ENCODE peak calls at places on chromosomes 4 and X, in five cellular contexts. M is trophoblast cell, W is GM23248, U is IMR-90, C is GM23338. P is an unnamed sample.

GRCh38 chr4:26289421-26289820 is 31.4 kb upstream of the RBPJ start:
- DNase-seq in M (no peak), W (no peak), U (no peak), C (no peak), P (peak)

GRCh38 chr4:17511041-17511949 is 595 bp downstream of the QDPR start:
- DNase-seq in M (peak), W (peak), U (peak), C (peak), P (peak)

GRCh38 chr4:17436750-17437090 is 75.2 kb downstream of the QDPR start:
- DNase-seq in M (no peak), W (no peak), U (no peak), C (peak), P (no peak)

GRCh38 chr4:24890561-24890960 is 22.3 kb downstream of the CCDC149 start:
- DNase-seq in M (no peak), W (no peak), U (no peak), C (no peak), P (no peak)

GRCh38 chr4:83490876-83491450 is 6.1 kb upstream of the ABRAXAS1 start:
- DNase-seq in M (no peak), W (peak), U (peak), C (peak), P (no peak)

GRCh38 chr4:141853091-141853734 is 216.8 kb downstream of the IL15 start:
- DNase-seq in M (no peak), W (no peak), U (no peak), C (no peak), P (peak)

GRCh38 chr4:95732061-95732460 is 107.8 kb upstream of the PDHA2 start:
- DNase-seq in M (no peak), W (no peak), U (no peak), C (no peak), P (no peak)

GRCh38 chrX:130171446-130172126 is at the start of gene RAB33A:
- DNase-seq in M (no peak), W (peak), U (no peak), C (peak), P (no peak)

GRCh38 chrX:33204889-33205288 is 6.5 kb downstream of the DMD start:
- DNase-seq in M (no peak), W (no peak), U (peak), C (no peak), P (no peak)

GRCh38 chrX:137234651-137235402 is 201.0 kb upstream of the GPR101 start:
- DNase-seq in M (no peak), W (no peak), U (no peak), C (no peak), P (no peak)

GRCh38 chr4:74608151-74608949 is 163.4 kb downstream of the AREG start:
- DNase-seq in M (peak), W (peak), U (peak), C (no peak), P (no peak)

GRCh38 chrX:154711264-154711663 is 39.6 kb downstream of the GAB3 start:
- DNase-seq in M (no peak), W (no peak), U (no peak), C (no peak), P (no peak)
- H2AFZ ChIP-seq in M (no peak), W (no peak), U (no peak), C (no peak), P (no peak)

GRCh38 chr4:6674500-6675149 is 19.1 kb upstream of the S100P start:
- DNase-seq in M (no peak), W (peak), U (peak), C (peak), P (peak)
- H2AFZ ChIP-seq in M (peak), W (peak), U (peak), C (peak), P (peak)

GRCh38 chr4:117134386-117134785 is 49.0 kb upstream of the TRAM1L1 start:
- DNase-seq in M (peak), W (peak), U (peak), C (peak), P (peak)
- H2AFZ ChIP-seq in M (no peak), W (peak), U (no peak), C (no peak), P (no peak)

GRCh38 chrX:29477878-29478277 is 737.5 kb upstream of the MAGEB2 start:
- DNase-seq in M (no peak), W (no peak), U (no peak), C (no peak), P (no peak)

GRCh38 chrX:29478336-29479069 is 736.9 kb upstream of the MAGEB2 start:
- DNase-seq in M (no peak), W (peak), U (peak), C (peak), P (peak)
- H2AFZ ChIP-seq in M (no peak), W (no peak), U (peak), C (no peak), P (no peak)

DNA sequence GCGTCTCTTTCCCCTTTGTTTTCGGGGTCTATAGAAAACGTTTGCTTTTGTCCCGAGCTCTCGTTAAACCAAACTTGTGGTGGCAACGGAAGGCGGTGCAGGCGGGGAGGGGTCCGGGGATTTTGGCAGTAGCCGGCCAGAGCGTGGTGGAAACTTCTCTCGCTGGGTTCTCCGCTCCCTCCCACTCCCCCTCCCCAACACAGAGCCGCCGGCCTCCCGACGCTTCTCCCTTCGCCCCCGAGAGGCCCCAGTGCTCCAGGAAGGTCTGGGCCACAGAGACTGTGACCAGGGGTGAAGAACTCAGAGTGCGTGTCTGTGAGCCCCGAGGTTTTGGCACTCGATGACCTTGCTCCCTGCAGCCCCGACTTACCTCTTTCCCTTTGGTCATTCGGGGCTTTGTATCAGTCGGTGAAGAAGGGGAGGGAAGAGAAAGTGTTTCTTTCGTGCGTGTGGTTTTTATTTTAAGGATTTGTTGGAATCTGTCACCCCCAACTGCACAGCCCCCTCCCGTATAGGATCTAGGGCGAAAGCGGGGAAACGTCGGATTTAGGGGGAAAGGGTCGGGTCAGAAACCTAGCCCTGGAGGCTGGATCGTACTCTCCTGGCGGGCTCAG is 9.0 kb upstream of the BCOR start:
- DNase-seq in M (no peak), W (peak), U (no peak), C (peak), P (no peak)
- H2AFZ ChIP-seq in M (no peak), W (peak), U (peak), C (no peak), P (no peak)

DNA sequence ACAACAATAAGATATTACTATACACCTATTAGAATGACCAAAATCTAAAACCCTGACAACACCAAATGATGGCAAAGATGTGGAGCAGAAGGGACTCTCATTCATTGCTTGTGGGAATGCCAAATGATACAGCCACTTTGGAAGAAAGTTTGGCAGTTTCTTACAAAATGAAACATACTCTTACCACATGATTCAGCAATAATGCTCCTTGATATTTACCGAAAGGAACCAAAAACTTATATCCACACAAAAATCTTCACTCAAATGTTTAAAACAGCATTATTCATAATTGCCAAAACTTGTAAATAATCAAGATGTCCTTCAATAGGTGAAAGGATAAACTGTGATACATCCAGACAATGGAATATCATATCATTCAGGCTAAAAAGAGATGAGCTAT is 180.9 kb downstream of the COL25A1 start:
- DNase-seq in M (no peak), W (no peak), U (no peak), C (no peak), P (no peak)
- H2AFZ ChIP-seq in M (no peak), W (no peak), U (no peak), C (no peak), P (no peak)

GRCh38 chr4:79227896-79228295 is 98.0 kb downstream of the NAA11 start:
- DNase-seq in M (no peak), W (no peak), U (no peak), C (no peak), P (no peak)

GRCh38 chr4:79223993-79224776 is 101.7 kb downstream of the NAA11 start:
- DNase-seq in M (no peak), W (no peak), U (no peak), C (no peak), P (no peak)

GRCh38 chr4:79225360-79225759 is 100.5 kb downstream of the NAA11 start:
- DNase-seq in M (no peak), W (no peak), U (no peak), C (peak), P (no peak)

DNA sequence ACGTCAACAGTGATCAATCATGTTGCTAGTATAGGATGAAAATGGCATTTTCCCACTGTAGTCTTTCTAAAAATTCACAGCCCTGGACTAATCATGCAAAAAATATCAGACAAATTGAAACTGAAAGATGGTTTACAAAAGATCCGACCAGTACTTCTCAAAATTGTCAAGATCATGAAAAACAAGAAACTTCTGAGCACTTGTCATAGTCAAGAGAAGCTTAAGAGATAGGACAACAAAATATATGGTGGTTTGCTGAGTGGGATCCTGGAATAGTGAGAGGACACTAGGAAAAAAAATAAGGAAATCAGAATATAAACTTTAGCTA is 101.1 kb downstream of the NAA11 start:
- DNase-seq in M (no peak), W (no peak), U (no peak), C (no peak), P (no peak)
- H2AFZ ChIP-seq in M (no peak), W (no peak), U (no peak), C (no peak), P (no peak)

DNA sequence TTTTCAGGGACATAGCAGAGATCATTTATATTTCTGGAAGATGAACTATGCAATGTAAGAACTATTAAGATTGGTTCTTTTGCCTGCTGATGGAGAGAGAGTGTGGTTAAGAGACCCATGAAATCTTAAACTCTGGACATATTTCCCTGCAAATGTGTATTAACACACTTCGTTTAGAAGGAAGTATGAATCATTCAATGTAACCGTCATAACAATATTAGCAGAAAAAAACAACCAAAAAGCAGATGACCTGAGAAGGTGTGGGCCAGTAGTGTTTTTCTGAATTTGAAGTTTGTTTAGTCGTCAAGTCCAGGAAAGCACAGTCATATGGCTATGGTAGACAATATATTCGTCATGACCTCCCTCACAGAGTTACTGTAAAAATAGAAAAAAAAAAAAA is 2.5 kb upstream of the TMPRSS11D start:
- DNase-seq in M (no peak), W (peak), U (peak), C (no peak), P (no peak)
- H2AFZ ChIP-seq in M (no peak), W (peak), U (no peak), C (no peak), P (no peak)

GRCh38 chr4:20251796-20252655 is at the start of gene SLIT2:
- DNase-seq in M (peak), W (peak), U (peak), C (peak), P (no peak)

GRCh38 chr4:20253272-20253798 is 1.6 kb downstream of the SLIT2 start:
- DNase-seq in M (no peak), W (peak), U (peak), C (peak), P (no peak)

GRCh38 chr4:20253799-20254409 is 2.2 kb downstream of the SLIT2 start:
- DNase-seq in M (no peak), W (peak), U (peak), C (peak), P (peak)

GRCh38 chr4:20251061-20251795 is 477 bp upstream of the SLIT2 start:
- DNase-seq in M (no peak), W (peak), U (peak), C (no peak), P (no peak)

DNA sequence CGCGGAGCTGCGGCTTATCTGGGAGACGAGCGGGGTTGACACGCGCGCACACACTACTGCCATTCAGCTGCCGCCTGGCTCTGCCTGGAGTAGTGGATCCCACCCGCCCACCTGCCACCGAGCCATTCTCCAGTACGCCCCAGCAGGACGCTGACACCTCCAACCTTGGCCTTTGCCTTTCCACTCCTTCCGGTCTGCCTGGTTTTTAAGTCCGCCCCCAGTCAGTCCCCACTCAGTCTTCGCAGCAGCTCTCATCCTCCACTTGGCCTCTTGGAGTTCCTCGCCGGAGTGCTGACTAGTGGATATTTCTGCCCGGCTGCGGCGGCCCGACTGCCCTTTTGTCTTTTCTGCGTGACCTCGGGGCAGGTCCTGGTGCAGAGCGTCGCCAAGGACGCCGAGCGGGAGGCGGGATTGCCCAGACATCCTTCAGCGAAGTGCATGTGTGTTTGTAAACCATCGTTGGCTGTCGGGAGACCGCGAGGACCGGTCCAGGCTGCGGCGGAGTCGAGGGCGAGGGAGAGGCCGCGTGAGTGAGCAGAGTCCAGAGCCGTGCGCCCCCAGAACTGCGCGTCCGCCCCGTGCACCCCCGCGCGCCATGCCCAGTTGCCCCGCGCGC is 1.1 kb downstream of the SLIT2 start:
- DNase-seq in M (no peak), W (peak), U (peak), C (peak), P (peak)
- H2AFZ ChIP-seq in M (no peak), W (peak), U (peak), C (peak), P (peak)

P was measured in PC-9.